ENCODE peak calls at places on chromosomes 13 and 19, in nine cellular contexts. G, K, E, Y, M, U, P, J and F are unnamed samples.

GRCh38 chr19:50486823-50487515 is 10.3 kb upstream of the GARIN5A start:
- DNase-seq in G (no peak), K (peak), E (peak), Y (peak), M (peak), U (no peak), P (no peak), J (no peak), F (peak)

GRCh38 chr13:106533940-106534843 is 1.3 kb downstream of the EFNB2 start:
- DNase-seq in G (no peak), K (peak), E (no peak), Y (peak), M (peak), U (no peak), P (peak), J (peak), F (peak)

GRCh38 chr19:10968527-10969081 is 7.8 kb downstream of the SMARCA4 start:
- DNase-seq in G (no peak), K (no peak), E (no peak), Y (no peak), M (no peak), U (no peak), P (no peak), J (no peak), F (no peak)

GRCh38 chr13:48412100-48412556 is 785 bp downstream of the LPAR6 start:
- DNase-seq in G (no peak), K (no peak), E (no peak), Y (peak), M (no peak), U (no peak), P (no peak), J (no peak), F (no peak)

GRCh38 chr13:66859934-66860867 is 369.9 kb downstream of the PCDH9 start:
- DNase-seq in G (no peak), K (no peak), E (no peak), Y (peak), M (no peak), U (peak), P (no peak), J (no peak), F (no peak)

GRCh38 chr13:31859546-31859945 is 120.2 kb downstream of the RXFP2 start:
- DNase-seq in G (no peak), K (no peak), E (no peak), Y (no peak), M (no peak), U (no peak), P (no peak), J (no peak), F (no peak)

GRCh38 chr19:3179739-3180293 is 1.2 kb downstream of the S1PR4 start:
- DNase-seq in G (no peak), K (no peak), E (no peak), Y (no peak), M (no peak), U (no peak), P (no peak), J (no peak), F (no peak)

GRCh38 chr13:75641026-75641425 is 4.9 kb downstream of the LMO7 start:
- DNase-seq in G (no peak), K (no peak), E (no peak), Y (no peak), M (no peak), U (no peak), P (no peak), J (no peak), F (no peak)

GRCh38 chr13:78176880-78177279 is 258.2 kb upstream of the EDNRB start:
- DNase-seq in G (no peak), K (no peak), E (no peak), Y (no peak), M (no peak), U (no peak), P (no peak), J (no peak), F (no peak)

GRCh38 chr19:36775768-36776167 is 3.2 kb upstream of the ZNF850 start:
- DNase-seq in G (no peak), K (no peak), E (no peak), Y (no peak), M (peak), U (no peak), P (peak), J (no peak), F (no peak)

GRCh38 chr13:40941581-40941980 is 77.5 kb downstream of the ELF1 start:
- DNase-seq in G (no peak), K (no peak), E (no peak), Y (no peak), M (no peak), U (no peak), P (no peak), J (no peak), F (no peak)

GRCh38 chr13:42740753-42741152 is 40.6 kb upstream of the FAM216B start:
- DNase-seq in G (no peak), K (peak), E (no peak), Y (no peak), M (no peak), U (peak), P (peak), J (no peak), F (no peak)

GRCh38 chr19:36436531-36436930 is 18.1 kb upstream of the ZFP82 start:
- DNase-seq in G (no peak), K (no peak), E (no peak), Y (no peak), M (no peak), U (no peak), P (no peak), J (peak), F (no peak)

GRCh38 chr13:26656919-26657318 is 99.4 kb downstream of the WASF3 start:
- DNase-seq in G (no peak), K (no peak), E (no peak), Y (peak), M (no peak), U (peak), P (no peak), J (peak), F (no peak)

GRCh38 chr19:33225458-33225925 is at the start of gene SLC7A10:
- DNase-seq in G (no peak), K (no peak), E (no peak), Y (no peak), M (no peak), U (no peak), P (no peak), J (no peak), F (no peak)

GRCh38 chr19:48726573-48726972 is 7.0 kb upstream of the MAMSTR start:
- DNase-seq in G (no peak), K (no peak), E (no peak), Y (no peak), M (no peak), U (no peak), P (no peak), J (no peak), F (no peak)

GRCh38 chr19:4304509-4305252 is at the start of gene FSD1:
- DNase-seq in G (no peak), K (peak), E (peak), Y (peak), M (peak), U (no peak), P (no peak), J (peak), F (peak)

GRCh38 chr19:947707-948533 is 22.1 kb downstream of the ARID3A start:
- DNase-seq in G (no peak), K (no peak), E (no peak), Y (no peak), M (no peak), U (peak), P (peak), J (no peak), F (no peak)

GRCh38 chr19:50693064-50693975 is 26.3 kb downstream of the SHANK1 start:
- DNase-seq in G (no peak), K (no peak), E (no peak), Y (no peak), M (no peak), U (no peak), P (no peak), J (no peak), F (no peak)

GRCh38 chr13:23570931-23571330 is 719 bp downstream of the TNFRSF19 start:
- DNase-seq in G (no peak), K (no peak), E (no peak), Y (no peak), M (no peak), U (no peak), P (no peak), J (no peak), F (no peak)

GRCh38 chr13:41458187-41458938 is 1.0 kb downstream of the RGCC start:
- DNase-seq in G (no peak), K (peak), E (peak), Y (peak), M (peak), U (peak), P (peak), J (no peak), F (peak)

GRCh38 chr19:54201172-54201701 is 579 bp downstream of the RPS9 start:
- DNase-seq in G (no peak), K (no peak), E (no peak), Y (no peak), M (no peak), U (no peak), P (no peak), J (no peak), F (no peak)

GRCh38 chr13:20553309-20553708 is 13.6 kb upstream of the IFT88 start:
- DNase-seq in G (no peak), K (no peak), E (no peak), Y (no peak), M (no peak), U (peak), P (no peak), J (no peak), F (peak)

GRCh38 chr13:41130356-41130755 is 2.2 kb downstream of the KBTBD6 start:
- DNase-seq in G (no peak), K (no peak), E (no peak), Y (peak), M (no peak), U (no peak), P (no peak), J (no peak), F (no peak)

GRCh38 chr13:29284726-29285125 is 310.8 kb downstream of the SLC7A1 start:
- DNase-seq in G (no peak), K (no peak), E (no peak), Y (no peak), M (no peak), U (peak), P (no peak), J (no peak), F (no peak)

GRCh38 chr19:39745645-39746044 is 7.8 kb upstream of the CLC start:
- DNase-seq in G (no peak), K (no peak), E (no peak), Y (no peak), M (no peak), U (peak), P (no peak), J (no peak), F (no peak)

GRCh38 chr13:46675016-46675415 is 121.9 kb downstream of the ESD start:
- DNase-seq in G (no peak), K (no peak), E (no peak), Y (no peak), M (no peak), U (no peak), P (no peak), J (no peak), F (no peak)

GRCh38 chr13:25300861-25301346 is 521 bp upstream of the NUP58 start:
- DNase-seq in G (no peak), K (no peak), E (no peak), Y (no peak), M (no peak), U (no peak), P (peak), J (no peak), F (no peak)

GRCh38 chr19:6718741-6719539 is 1.5 kb downstream of the C3 start:
- DNase-seq in G (no peak), K (peak), E (peak), Y (peak), M (peak), U (peak), P (peak), J (no peak), F (no peak)